ENCODE peak calls at places on chromosomes 13 and 19, in six cellular contexts. Z, L, O, K, J and Y are unnamed samples.

GRCh38 chr19:38932425-38933179 is 1.9 kb downstream of the MRPS12 start:
- DNase-seq in J (no peak), K (peak; percentile 65), L (peak; percentile 6), O (peak; percentile 80), Z (peak; percentile 26), Y (peak; percentile 62)

GRCh38 chr19:53951436-53951835 is 11.3 kb upstream of the CACNG8 start:
- DNase-seq in J (no peak), K (no peak), O (peak; percentile 51), Z (no peak), L (no peak), Y (no peak)

GRCh38 chr19:54416695-54417491 is 1.6 kb downstream of the TTYH1 start:
- DNase-seq in J (no peak), O (peak; percentile 46), K (no peak), Z (no peak), L (no peak), Y (peak; percentile 34)

GRCh38 chr19:41353466-41354342 is at the start of gene TGFB1:
- DNase-seq in J (peak; percentile 96), Z (peak; percentile 63), K (peak; percentile 94), L (peak; percentile 77), O (peak; percentile 86), Y (peak; percentile 85)

GRCh38 chr13:44763604-44764311 is 187.6 kb upstream of the TSC22D1 start:
- DNase-seq in J (no peak), L (no peak), K (no peak), O (no peak), Z (no peak), Y (no peak)

GRCh38 chr13:26881154-26881553 is 120.6 kb upstream of the GPR12 start:
- DNase-seq in L (peak; percentile 72), J (peak; percentile 56), O (no peak), Z (no peak), K (peak; percentile 28), Y (no peak)

GRCh38 chr19:18254546-18255500 is 19.4 kb downstream of the IQCN start:
- DNase-seq in O (peak; percentile 71), L (peak; percentile 31), K (peak; percentile 26), Z (no peak), J (no peak), Y (no peak)

GRCh38 chr19:38735257-38735686 is 9.0 kb downstream of the CAPN12 start:
- DNase-seq in O (peak; percentile 84), Z (no peak), J (peak; percentile 81), K (no peak), L (peak; percentile 18), Y (peak; percentile 72)

GRCh38 chr19:4456843-4457653 is 546 bp downstream of the UBXN6 start:
- DNase-seq in J (peak; percentile 98), O (peak; percentile 85), K (peak; percentile 75), Z (no peak), L (no peak), Y (peak; percentile 93)

GRCh38 chr13:95536629-95537241 is 15.8 kb upstream of the CLDN10 start:
- DNase-seq in K (peak; percentile 63), Z (peak; percentile 15), L (peak; percentile 67), J (no peak), O (peak; percentile 45), Y (no peak)

GRCh38 chr13:71624641-71625040 is 242.4 kb downstream of the DACH1 start:
- DNase-seq in Z (no peak), O (no peak), L (no peak), K (no peak), J (no peak), Y (peak; percentile 35)

GRCh38 chr19:48777139-48777538 is 21.8 kb downstream of the FGF21 start:
- DNase-seq in J (no peak), L (no peak), K (no peak), O (no peak), Z (no peak), Y (no peak)

GRCh38 chr13:36275190-36276002 is 22.2 kb downstream of the CCDC169 start:
- DNase-seq in Z (no peak), L (peak; percentile 65), K (peak; percentile 83), O (peak; percentile 85), J (peak; percentile 39), Y (peak; percentile 80)

GRCh38 chr19:35768082-35768421 is 7.3 kb upstream of the ARHGAP33 start:
- DNase-seq in O (no peak), L (no peak), J (no peak), K (no peak), Z (no peak), Y (no peak)

GRCh38 chr19:58265100-58265499 is 13.7 kb upstream of the ZNF8 start:
- DNase-seq in J (no peak), K (no peak), L (no peak), O (no peak), Z (no peak), Y (no peak)

GRCh38 chr19:19542507-19542906 is 4.4 kb downstream of the CILP2 start:
- DNase-seq in O (no peak), K (no peak), L (no peak), J (no peak), Z (no peak), Y (no peak)

GRCh38 chr19:19538767-19539166 is 702 bp downstream of the CILP2 start:
- DNase-seq in L (no peak), O (peak; percentile 40), J (no peak), Z (no peak), K (peak; percentile 24), Y (no peak)

GRCh38 chr19:19539738-19540703 is 2.0 kb downstream of the CILP2 start:
- DNase-seq in K (peak; percentile 77), J (peak; percentile 93), Z (peak; percentile 80), L (peak; percentile 50), O (peak; percentile 98), Y (peak; percentile 59)

GRCh38 chr19:19541572-19541971 is 3.5 kb downstream of the CILP2 start:
- DNase-seq in O (peak; percentile 2), Z (no peak), L (no peak), K (no peak), J (no peak), Y (no peak)

DNA sequence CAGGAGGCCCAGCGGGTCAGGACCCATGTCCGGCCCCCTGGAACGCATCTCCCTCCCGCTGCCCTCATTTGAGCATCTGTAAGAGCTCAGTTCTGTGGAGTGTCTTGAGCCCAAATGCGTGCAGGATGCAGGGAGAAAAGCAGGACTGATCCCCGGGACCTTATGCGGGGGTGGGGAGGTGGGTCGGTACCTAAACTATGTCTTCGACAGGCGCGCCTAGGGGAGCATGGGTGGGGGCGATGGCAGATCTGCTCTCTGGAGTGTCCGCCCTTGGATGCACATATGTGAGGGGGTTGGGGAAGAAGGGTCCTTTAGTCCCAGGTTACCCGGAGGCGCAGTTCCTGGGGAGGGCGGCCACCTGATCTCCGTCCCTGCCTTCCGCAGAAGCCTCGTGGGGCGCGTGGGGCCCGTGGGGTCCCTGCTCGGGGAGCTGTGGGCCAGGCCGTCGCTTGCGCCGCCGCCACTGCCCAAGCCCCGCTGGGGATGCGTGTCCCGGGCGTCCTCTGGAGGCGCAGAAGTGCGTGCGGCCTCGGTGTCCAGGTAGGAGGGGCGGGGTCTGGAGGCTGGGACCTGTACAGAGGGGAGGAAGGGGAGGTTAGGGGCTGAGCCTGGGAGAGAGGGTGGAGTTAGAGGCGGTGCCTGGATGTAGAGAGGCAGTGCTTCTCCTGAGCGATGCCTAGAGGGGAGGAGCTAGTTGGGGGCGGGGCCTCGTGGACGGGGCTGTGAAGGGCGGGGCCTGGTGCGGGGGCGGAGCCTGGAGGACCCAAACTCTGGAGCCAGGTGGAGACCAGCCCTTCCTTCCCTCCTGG is 2.8 kb downstream of the CILP2 start:
- DNase-seq in K (peak; percentile 65), O (peak; percentile 99), Z (peak; percentile 93), L (peak; percentile 93), J (peak; percentile 97), Y (peak; percentile 76)
- TF ChIP-seq EZH2phosphoT487 in K (no peak), O (no peak), Z (no peak), L (no peak), J (no peak), Y (no peak)

GRCh38 chr13:77262198-77262597 is 64.7 kb downstream of the MYCBP2 start:
- DNase-seq in L (no peak), O (no peak), Z (no peak), J (no peak), K (no peak), Y (no peak)
- H3K4me2 ChIP-seq in L (no peak overlapping the region), O (no peak overlapping the region), Z (no peak overlapping the region), J (no peak overlapping the region), K (no peak overlapping the region), Y (no peak overlapping the region)

DNA sequence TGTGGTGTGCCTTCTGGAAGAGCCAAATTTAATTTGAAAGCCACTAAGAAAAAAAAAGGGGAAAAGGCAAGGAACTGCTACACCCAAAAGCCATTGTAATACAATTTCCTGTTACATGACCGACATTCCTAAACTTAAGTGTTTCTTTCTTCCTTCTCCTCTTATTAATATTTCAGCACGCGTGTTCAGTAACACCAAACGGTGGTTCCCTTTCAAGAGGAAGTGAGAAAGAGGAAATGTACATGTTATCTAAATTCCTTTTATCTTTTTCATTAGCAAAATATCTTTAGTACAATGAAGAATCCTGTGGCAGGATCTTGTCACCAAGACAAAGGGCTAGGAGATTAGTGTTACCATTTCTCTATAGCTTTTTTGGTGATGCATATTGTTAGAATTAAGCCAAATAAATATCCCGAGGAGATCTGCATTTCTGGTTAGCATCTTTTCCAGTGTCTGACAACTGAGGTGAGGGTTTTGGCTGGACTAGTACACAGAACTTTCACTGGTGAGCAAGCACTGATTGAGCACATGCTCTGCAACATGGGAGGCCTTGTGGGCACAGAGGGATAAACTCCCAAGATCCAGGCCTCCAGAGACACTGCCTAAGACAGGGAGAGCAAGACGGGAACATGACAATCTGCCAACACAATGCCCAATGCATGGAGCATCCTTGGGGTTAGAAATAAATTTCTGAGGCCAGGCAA is 22.1 kb downstream of the LATS2 start:
- DNase-seq in Z (no peak), O (no peak), L (no peak), J (no peak), K (no peak), Y (no peak)
- H2AFZ ChIP-seq in Z (no peak overlapping the region), O (no peak overlapping the region), L (no peak overlapping the region), J (no peak overlapping the region), K (no peak overlapping the region), Y (no peak overlapping the region)

GRCh38 chr13:112994084-112994780 is 25.2 kb downstream of the MCF2L start:
- DNase-seq in L (no peak), Z (no peak), O (no peak), J (no peak), K (no peak), Y (no peak)

GRCh38 chr13:112996671-112997091 is 27.7 kb downstream of the MCF2L start:
- DNase-seq in L (no peak), K (no peak), Z (no peak), O (no peak), J (no peak), Y (no peak)

GRCh38 chr13:112997188-112998135 is 28.4 kb downstream of the MCF2L start:
- DNase-seq in J (no peak), O (no peak), K (no peak), L (no peak), Z (no peak), Y (no peak)

GRCh38 chr13:112994781-112995355 is 25.9 kb downstream of the MCF2L start:
- DNase-seq in K (no peak), O (no peak), L (no peak), Z (no peak), J (no peak), Y (no peak)

DNA sequence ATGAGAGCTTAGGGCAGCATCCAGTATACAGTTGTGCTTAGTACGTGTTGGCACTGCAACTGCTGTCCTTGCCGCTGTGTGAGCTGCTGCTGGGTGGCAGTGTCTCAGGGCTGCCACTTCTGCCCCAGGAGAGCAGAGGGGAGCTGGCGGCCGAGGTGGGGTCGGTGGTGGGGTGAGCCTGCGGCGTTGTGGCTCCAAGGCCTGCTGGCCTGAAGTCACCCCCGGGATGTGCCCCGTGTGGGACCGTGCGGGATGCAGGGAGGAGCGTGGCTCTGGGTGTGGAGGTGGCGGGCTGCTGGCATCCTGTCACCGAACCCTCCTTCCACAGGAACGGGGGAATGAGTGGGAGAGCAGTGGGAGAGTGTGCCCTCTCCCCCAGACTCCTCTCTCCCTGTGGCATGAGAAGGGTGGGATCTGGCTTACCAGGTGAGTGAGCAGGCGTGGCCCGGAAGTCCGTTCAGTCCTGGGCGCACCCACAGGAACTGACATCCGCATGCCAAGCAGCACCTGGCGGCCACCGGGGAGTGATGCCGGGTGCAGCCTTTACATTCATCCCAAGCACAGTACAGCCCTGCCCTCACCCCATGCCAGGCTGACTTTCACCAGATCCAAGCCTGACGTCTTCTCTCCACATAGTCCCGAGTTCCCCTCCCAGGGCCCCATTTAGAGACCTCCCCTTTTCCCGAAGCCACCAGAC is 26.5 kb downstream of the MCF2L start:
- DNase-seq in O (no peak), J (no peak), L (no peak), K (no peak), Z (no peak), Y (no peak)
- TF ChIP-seq EZH2phosphoT487 in O (no peak), J (no peak), L (no peak), K (no peak), Z (no peak), Y (no peak)